ENCODE peak calls at places on chromosome 4, in eight cellular contexts. J is HCT116, D is foreskin keratinocyte, O is heart left ventricle, G is IMR-90, H is fibroblast of lung, C is pancreas, R is aorta. P is an unnamed sample.

GRCh38 chr4:184477201-184477999 is 3.0 kb upstream of the IRF2 start:
- DNase-seq in H (no peak), R (no peak), D (no peak), C (no peak), G (no peak), O (no peak), J (no peak), P (no peak)

GRCh38 chr4:163343604-163344146 is at the start of gene NPY5R:
- DNase-seq in O (no peak), J (no peak), C (peak), H (no peak), D (no peak), G (no peak), R (peak), P (no peak)

GRCh38 chr4:25484243-25484721 is 107.2 kb downstream of the ANAPC4 start:
- DNase-seq in C (no peak), R (no peak), G (no peak), J (no peak), O (no peak), D (peak), H (peak), P (no peak)

GRCh38 chr4:7397206-7398103 is 37.3 kb downstream of the PSAPL1 start:
- DNase-seq in C (peak), G (peak), R (no peak), H (peak), O (peak), J (no peak), D (peak), P (no peak)

GRCh38 chr4:154731756-154732155 is 12.0 kb upstream of the LRAT start:
- DNase-seq in C (no peak), R (no peak), O (no peak), H (no peak), J (no peak), G (no peak), D (peak), P (no peak)

GRCh38 chr4:141213550-141213991 is 7.1 kb upstream of the ZNF330 start:
- DNase-seq in H (no peak), O (no peak), R (no peak), G (no peak), J (no peak), C (no peak), D (no peak), P (no peak)

GRCh38 chr4:185708348-185708747 is 103.6 kb downstream of the SORBS2 start:
- DNase-seq in O (no peak), H (peak), C (no peak), G (peak), J (no peak), D (peak), R (no peak), P (no peak)

GRCh38 chr4:100738388-100739165 is 220.8 kb upstream of the EMCN start:
- DNase-seq in G (peak), C (no peak), O (no peak), D (peak), H (peak), J (peak), R (peak), P (no peak)

GRCh38 chr4:22435652-22436051 is 80.2 kb downstream of the ADGRA3 start:
- DNase-seq in R (no peak), G (no peak), O (no peak), C (no peak), H (no peak), J (no peak), D (no peak), P (no peak)

GRCh38 chr4:65773636-65774035 is 103.3 kb upstream of the EPHA5 start:
- DNase-seq in C (no peak), D (no peak), H (no peak), G (no peak), J (no peak), O (no peak), R (no peak), P (no peak)

GRCh38 chr4:101102114-101102752 is 245.1 kb downstream of the PPP3CA start:
- DNase-seq in R (peak), J (no peak), C (no peak), O (peak), D (no peak), H (peak), G (peak), P (no peak)

GRCh38 chr4:6529021-6529420 is 46.0 kb upstream of the MAN2B2 start:
- DNase-seq in R (no peak), J (no peak), G (no peak), H (no peak), D (no peak), C (no peak), O (no peak), P (no peak)

GRCh38 chr4:98557497-98557896 is 100.9 kb downstream of the TSPAN5 start:
- DNase-seq in D (peak), R (no peak), G (peak), J (peak), O (no peak), C (no peak), H (peak), P (no peak)

GRCh38 chr4:107721436-107722090 is 1.5 kb upstream of the PAPSS1 start:
- DNase-seq in H (no peak), C (no peak), R (no peak), G (no peak), J (no peak), D (no peak), O (no peak), P (no peak)

GRCh38 chr4:687048-687974 is 1.6 kb downstream of the SLC49A3 start:
- DNase-seq in C (peak), G (peak), J (peak), H (peak), R (peak), O (peak), D (peak), P (no peak)

GRCh38 chr4:126560794-126561193 is 1072.0 kb upstream of the INTU start:
- DNase-seq in G (no peak), H (no peak), D (peak), R (no peak), C (no peak), O (no peak), J (no peak), P (no peak)

GRCh38 chr4:184453402-184454160 is 20.8 kb downstream of the IRF2 start:
- DNase-seq in R (no peak), H (peak), C (no peak), D (peak), J (no peak), O (no peak), G (peak), P (no peak)

GRCh38 chr4:8916251-8916913 is 44.7 kb upstream of the HMX1 start:
- DNase-seq in H (no peak), C (no peak), J (no peak), R (no peak), G (no peak), O (peak), D (no peak), P (no peak)

GRCh38 chr4:53563824-53564223 is 27.5 kb downstream of the LNX1 start:
- DNase-seq in R (no peak), H (peak), G (peak), O (no peak), J (no peak), C (no peak), D (peak), P (no peak)

GRCh38 chr4:56424697-56425514 is 10.5 kb downstream of the PPAT start:
- DNase-seq in O (no peak), R (no peak), G (peak), J (no peak), C (no peak), D (no peak), H (peak), P (no peak)

DNA sequence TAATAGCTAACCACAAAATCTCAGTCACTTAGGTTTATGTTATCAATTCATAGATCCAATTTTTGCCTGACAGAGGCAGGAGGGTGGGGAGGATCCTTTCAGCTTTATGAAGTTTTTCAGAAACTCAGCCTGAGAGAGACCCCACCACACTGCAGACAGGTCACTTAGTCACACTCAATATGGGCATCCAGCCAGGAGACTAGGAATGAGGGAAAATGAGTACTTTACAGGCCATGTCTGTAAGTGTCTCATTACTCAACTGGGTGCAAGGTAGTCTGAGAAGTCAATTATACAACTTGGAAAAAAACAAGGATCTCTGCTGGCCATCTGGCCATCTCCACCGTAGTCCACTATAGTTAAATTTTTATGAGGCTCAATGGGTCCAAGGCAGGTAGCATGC is 365.9 kb downstream of the INPP4B start:
- DNase-seq in G (peak), R (no peak), C (no peak), J (no peak), H (peak), O (no peak), D (peak), P (no peak)
- H3K27ac ChIP-seq in G (no peak), R (no peak), C (no peak), J (no peak), H (no peak), O (no peak), D (no peak), P (no peak)

GRCh38 chr4:121688261-121688660 is 8.5 kb downstream of the ANXA5 start:
- DNase-seq in C (no peak), R (no peak), G (no peak), O (no peak), J (no peak), D (no peak), H (no peak), P (no peak)
- H3K27ac ChIP-seq in C (peak), R (no peak), G (no peak), O (no peak), J (no peak), D (no peak), H (peak), P (no peak)

DNA sequence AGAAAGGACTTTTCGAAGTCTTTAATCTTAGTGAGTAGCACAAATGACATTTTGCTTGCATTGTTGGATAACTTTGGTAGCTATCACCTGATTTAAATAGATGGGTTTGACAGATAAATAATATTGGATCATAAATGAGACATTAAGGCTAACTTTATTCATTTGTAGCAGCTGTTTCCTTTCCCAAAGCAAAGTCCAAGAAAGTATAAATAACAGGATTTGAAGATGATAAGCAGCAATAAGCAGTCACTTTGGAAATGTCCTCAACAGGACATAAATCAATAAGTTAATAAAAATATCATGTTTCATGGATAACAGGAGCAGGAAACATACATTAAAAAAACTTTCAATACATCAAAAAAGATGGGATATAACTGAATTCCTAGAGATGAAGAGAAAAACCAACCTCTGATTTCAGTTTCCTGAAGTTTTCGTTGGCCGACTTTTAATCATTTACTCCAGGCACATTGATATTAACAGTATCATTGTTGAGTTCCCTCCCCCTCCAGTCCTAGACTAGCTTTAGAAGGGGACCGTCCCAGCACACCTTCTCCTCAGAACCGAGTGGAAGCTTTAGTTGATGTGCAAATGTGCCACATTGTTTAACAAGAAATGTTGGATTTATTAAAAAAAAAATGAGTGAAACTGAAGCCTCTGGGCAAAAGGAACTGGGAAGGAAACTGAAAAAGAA is 169.9 kb upstream of the AGA start:
- DNase-seq in O (no peak), H (no peak), J (no peak), C (no peak), R (no peak), G (no peak), D (no peak), P (no peak)
- H3K27ac ChIP-seq in O (no peak), H (no peak), J (no peak), C (peak), R (no peak), G (no peak), D (no peak), P (no peak)

DNA sequence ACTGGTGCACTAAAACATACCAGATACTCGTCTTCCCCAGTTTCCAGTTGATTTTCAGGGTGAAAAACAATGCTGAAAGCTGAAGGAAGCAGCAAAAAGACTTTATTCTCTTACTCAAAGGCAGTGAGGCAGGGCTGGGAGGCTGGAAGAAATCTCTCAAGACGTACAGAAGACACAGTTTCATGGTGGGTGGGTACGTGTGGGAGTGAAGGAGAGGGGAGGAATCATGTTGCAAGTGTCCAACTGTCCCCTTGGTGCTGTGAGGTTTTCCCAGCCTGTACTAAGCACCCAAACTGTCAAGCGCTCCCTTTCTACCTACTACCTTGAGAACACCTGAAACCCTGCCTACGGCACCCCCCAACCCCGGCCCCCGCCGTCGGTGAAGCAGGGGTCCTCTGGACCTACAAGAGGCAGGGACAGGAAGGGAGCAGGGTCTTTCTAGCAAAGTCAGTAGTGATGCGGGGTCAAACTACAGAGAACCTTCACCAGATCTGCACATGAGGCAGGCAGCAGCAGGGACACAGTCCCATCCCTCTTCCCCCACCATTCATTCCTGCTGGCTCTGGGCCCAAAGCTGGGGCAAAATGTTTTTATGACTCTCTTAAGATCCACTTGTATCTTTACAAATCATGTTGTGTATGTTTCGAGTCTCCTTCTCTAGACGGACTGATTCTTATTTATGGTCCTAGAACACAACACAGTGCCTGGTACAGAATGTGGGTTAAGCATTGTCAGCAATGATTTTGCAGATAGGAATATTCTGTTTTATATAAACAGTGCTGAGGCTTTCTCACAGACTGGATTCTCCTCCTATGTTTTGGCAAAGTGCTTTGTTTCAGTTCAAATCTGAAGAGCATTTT is 2.4 kb upstream of the SETD7 start:
- DNase-seq in J (no peak), O (no peak), H (no peak), R (no peak), C (peak), G (no peak), D (no peak), P (no peak)
- H3K27ac ChIP-seq in J (no peak), O (no peak), H (no peak), R (no peak), C (peak), G (no peak), D (no peak), P (no peak)

P was measured in iPS DF 6.9.